ENCODE peak calls at places on chromosomes 5 and 9, in seven cellular contexts. B is fibroblast of pulmonary artery, L is kidney, V is GM23338, R is natural killer cell, Y is lower lobe of right lung, F is nephron progenitor cell. K is an unnamed sample.

GRCh38 chr5:100840364-100840763 is 62.7 kb downstream of the ST8SIA4 start:
- DNase-seq in V (no peak), R (no peak), L (no peak), B (peak), F (no peak), Y (no peak), K (peak)

GRCh38 chr5:54867310-54867944 is 118.0 kb downstream of the ESM1 start:
- DNase-seq in L (no peak), Y (no peak), F (no peak), R (no peak), V (peak), B (peak), K (peak)

GRCh38 chr5:164148292-164148691 is 642.9 kb downstream of the MAT2B start:
- DNase-seq in F (no peak), B (no peak), V (peak), L (no peak), R (no peak), Y (no peak), K (no peak)

GRCh38 chr5:81023261-81024015 is 63.3 kb downstream of the RASGRF2 start:
- DNase-seq in F (no peak), Y (no peak), V (no peak), R (no peak), L (no peak), B (no peak), K (no peak)

GRCh38 chr9:93450817-93451761 is at the start of gene FAM120A:
- DNase-seq in B (peak), L (peak), Y (peak), R (peak), V (peak), F (peak), K (peak)

GRCh38 chr9:18890372-18890771 is 142.6 kb downstream of the SAXO1 start:
- DNase-seq in L (no peak), V (no peak), B (peak), R (no peak), Y (no peak), F (no peak), K (peak)

GRCh38 chr5:76811214-76811613 is 7.6 kb upstream of the F2RL1 start:
- DNase-seq in L (no peak), Y (no peak), F (no peak), B (no peak), V (no peak), R (no peak), K (peak)

GRCh38 chr9:79651251-79651795 is 79.6 kb downstream of the TLE4 start:
- DNase-seq in F (no peak), B (no peak), R (no peak), V (peak), Y (peak), L (no peak), K (no peak)

GRCh38 chr5:150641006-150641570 is 628 bp downstream of the SYNPO start:
- DNase-seq in V (no peak), B (peak), R (no peak), F (no peak), Y (no peak), L (peak), K (peak)

DNA sequence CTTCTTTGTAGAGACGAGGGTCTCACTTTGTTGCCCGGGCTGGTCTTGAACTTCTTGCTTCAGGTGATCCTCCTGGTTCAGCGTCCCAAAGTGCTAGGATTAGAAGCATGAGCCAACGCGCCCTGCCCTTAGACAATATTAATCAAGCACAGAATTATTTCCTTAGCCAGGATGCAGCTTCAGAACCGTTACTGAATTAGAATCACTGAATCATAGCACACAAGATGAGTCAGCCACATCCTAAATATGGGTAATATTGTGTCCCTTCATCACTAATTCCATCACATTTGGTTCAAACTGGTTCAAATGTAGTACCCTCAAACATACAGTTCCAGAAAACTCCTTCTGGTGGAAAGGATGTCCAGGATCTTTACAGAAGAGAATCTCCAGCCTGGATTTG is 82.7 kb downstream of the BNC2 start:
- DNase-seq in Y (no peak), R (no peak), F (no peak), L (no peak), V (no peak), B (peak), K (peak)
- TF ChIP-seq CTCF in Y (no peak), R (no peak), F (no peak), L (no peak), V (no peak), B (no peak), K (no peak)

DNA sequence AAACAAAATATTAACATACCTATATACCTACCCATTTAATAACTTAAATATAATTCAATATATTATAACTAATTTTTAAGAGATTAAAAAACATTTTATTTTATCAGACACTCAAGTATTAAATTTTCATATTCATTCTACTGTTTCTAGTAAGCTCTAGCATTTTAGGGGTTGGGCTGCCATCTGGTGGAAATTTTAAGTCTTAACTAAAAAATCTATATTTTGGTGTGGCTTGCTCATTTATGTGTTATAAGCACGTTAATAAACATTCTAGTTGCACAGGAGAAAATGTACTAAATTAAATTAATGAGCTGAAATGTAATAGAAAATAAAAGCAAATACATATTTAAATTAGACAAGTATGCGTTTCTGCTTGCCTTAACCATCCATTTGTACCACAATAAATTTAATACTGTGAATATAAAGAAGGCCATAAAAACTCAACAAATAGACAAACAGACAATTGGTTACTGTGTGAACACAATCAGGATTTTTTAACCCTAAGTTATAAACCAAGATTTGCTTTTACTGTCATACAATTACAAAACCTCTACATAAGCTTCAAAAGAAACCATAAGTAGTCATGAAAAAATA is 1728.3 kb upstream of the CDH9 start:
- DNase-seq in Y (no peak), R (no peak), L (no peak), V (peak), B (peak), F (peak), K (peak)
- TF ChIP-seq CTCF in Y (peak), R (no peak), L (peak), V (peak), B (peak), F (peak), K (no peak)

DNA sequence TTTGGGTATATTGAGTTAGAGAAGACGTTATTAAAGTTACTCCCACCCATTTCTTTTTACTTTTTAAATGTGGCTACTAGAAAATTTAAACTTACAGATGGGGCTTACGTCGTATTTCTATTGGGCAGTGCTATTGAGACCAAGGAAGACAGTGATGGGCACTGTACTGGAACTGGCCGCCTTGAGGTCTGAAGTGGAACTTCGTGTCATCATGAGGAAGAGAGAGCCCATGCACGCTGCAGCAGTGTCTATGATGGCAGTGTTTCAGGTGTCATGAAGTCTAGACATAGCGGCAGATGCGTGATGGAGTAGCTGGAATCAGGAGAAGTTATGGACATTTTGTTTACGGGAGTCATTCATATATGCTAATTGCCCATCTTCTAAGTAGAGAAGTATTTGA is 143.7 kb downstream of the LRRC70 start:
- DNase-seq in L (no peak), B (no peak), F (no peak), Y (no peak), R (no peak), V (peak), K (no peak)
- TF ChIP-seq CTCF in L (no peak), B (no peak), F (no peak), Y (no peak), R (no peak), V (peak), K (no peak)

GRCh38 chr5:2207966-2208544 is 325.3 kb upstream of the IRX4 start:
- DNase-seq in R (no peak), B (peak), Y (no peak), F (peak), L (no peak), V (peak), K (no peak)
- TF ChIP-seq CTCF in R (no peak), B (peak), Y (peak), F (peak), L (no peak), V (peak), K (peak)

DNA sequence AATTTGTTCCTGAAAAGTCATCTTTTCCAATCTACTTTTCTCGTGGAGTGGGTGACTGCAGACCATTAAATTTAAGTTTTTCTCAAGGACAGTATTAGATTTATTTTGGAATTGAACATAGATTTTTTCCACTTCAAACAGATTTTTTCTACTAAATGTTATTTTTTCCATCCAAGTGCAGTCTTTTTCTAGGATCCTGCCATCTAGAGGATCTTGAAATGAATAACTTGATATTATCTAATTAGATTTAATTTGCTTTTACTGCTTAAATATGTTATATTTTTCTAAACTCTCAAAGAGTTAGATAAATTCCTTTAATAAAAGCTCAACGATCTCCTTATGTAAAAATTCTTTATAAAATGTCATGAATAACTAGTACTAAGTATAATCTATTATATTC is 136.9 kb upstream of the PRR16 start:
- DNase-seq in L (no peak), B (peak), F (no peak), Y (no peak), V (no peak), R (no peak), K (peak)
- TF ChIP-seq CTCF in L (no peak), B (peak), F (no peak), Y (no peak), V (no peak), R (no peak), K (peak)

GRCh38 chr5:74943905-74944304 is 77.7 kb upstream of the FAM169A start:
- DNase-seq in Y (no peak), L (no peak), V (peak), F (no peak), R (no peak), B (no peak), K (no peak)
- TF ChIP-seq CTCF in Y (no peak), L (peak), V (peak), F (no peak), R (no peak), B (no peak), K (no peak)

GRCh38 chr5:115351356-115352195 is 55.1 kb upstream of the CCDC112 start:
- DNase-seq in R (no peak), B (peak), F (no peak), L (no peak), V (no peak), Y (no peak), K (peak)

GRCh38 chr5:115348175-115348574 is 51.7 kb upstream of the CCDC112 start:
- DNase-seq in Y (no peak), F (no peak), L (no peak), V (no peak), R (no peak), B (no peak), K (no peak)

GRCh38 chr5:115350892-115351291 is 54.4 kb upstream of the CCDC112 start:
- DNase-seq in V (no peak), F (no peak), R (no peak), B (no peak), Y (no peak), L (no peak), K (no peak)

GRCh38 chr5:115352571-115352970 is 56.1 kb upstream of the CCDC112 start:
- DNase-seq in L (no peak), B (no peak), F (no peak), V (no peak), Y (no peak), R (no peak), K (no peak)

DNA sequence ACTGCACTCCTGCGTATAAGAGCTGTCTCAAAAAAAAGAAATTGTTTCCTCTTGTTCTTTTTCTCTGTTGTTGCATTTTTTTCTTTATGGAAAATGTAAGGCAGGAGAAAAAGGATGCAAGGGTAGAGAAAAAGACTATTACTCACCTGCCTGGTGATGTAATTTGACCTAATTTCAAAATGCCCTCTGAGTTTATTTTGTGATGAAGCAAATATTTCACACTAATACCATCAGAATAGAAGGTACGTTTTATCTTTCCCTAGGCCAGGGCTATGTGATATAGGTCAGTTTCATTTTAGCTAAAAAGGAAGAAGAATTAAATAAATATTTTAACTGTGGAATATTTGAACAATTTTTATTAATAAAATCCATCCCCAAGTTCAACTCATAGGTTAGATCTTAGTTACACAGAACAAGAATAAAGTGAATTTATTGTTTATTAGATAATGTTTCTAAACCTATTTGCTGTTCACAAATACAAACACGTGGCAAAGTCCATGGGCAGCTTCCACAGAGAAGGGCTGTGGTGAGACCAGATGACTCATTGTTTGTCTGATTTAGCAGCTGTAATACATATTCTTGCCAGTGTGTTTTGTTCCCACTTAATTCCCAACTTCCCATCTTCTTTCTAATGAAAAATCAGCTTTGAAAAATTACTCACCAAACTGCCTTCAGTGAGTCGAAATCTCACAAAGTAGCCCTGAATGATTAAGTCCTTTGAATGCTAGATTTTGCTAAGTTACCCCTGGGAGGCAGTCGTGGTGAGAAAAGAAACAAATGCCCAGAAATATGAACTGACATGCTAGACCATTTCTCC is 52.8 kb upstream of the CCDC112 start:
- DNase-seq in L (no peak), R (no peak), F (no peak), Y (no peak), V (no peak), B (peak), K (peak)
- TF ChIP-seq CTCF in L (no peak), R (no peak), F (no peak), Y (no peak), V (no peak), B (no peak), K (no peak)